ENCODE peak calls at places on chromosome 20, in eight cellular contexts. E is PC-3, P is aorta, Q is adrenal gland, V is mesendoderm, H is SK-N-SH, S is BE2C, N is cardiac muscle cell. Y is an unnamed sample.

GRCh38 chr20:1296922-1297321 is 30.8 kb downstream of the SNPH start:
- DNase-seq in E (no peak), P (no peak), Q (no peak), V (no peak), H (no peak), S (no peak), N (no peak), Y (no peak)

GRCh38 chr20:52004720-52005119 is 186.9 kb downstream of the ZFP64 start:
- DNase-seq in E (no peak), P (no peak), Q (no peak), V (no peak), H (no peak), S (no peak), N (peak; percentile 88), Y (no peak)

GRCh38 chr20:25608774-25609173 is 15.0 kb downstream of the NANP start:
- DNase-seq in E (no peak), P (no peak), Q (no peak), V (no peak), H (no peak), S (no peak), N (no peak), Y (no peak)

GRCh38 chr20:760751-761417 is 7.4 kb downstream of the SLC52A3 start:
- DNase-seq in E (no peak), P (peak; percentile 49), Q (no peak), V (peak; percentile 73), H (peak; percentile 78), S (peak; percentile 30), N (peak; percentile 42), Y (peak; percentile 21)

GRCh38 chr20:50744143-50744792 is 12.9 kb downstream of the PARD6B start:
- DNase-seq in E (peak; percentile 92), P (peak; percentile 71), Q (peak; percentile 85), V (peak; percentile 95), H (peak; percentile 64), S (peak; percentile 75), N (peak; percentile 93), Y (peak; percentile 84)

GRCh38 chr20:57792386-57793095 is 82.7 kb upstream of the PMEPA1 start:
- DNase-seq in E (peak; percentile 86), P (no peak), Q (no peak), V (no peak), H (no peak), S (no peak), N (no peak), Y (peak; percentile 10)

GRCh38 chr20:362271-363254 is 15.7 kb downstream of the NRSN2 start:
- DNase-seq in E (peak; percentile 99), P (peak; percentile 94), Q (peak; percentile 98), V (peak; percentile 61), H (peak; percentile 74), S (peak; percentile 84), N (peak; percentile 95), Y (peak; percentile 89)

GRCh38 chr20:2834401-2834800 is 6.1 kb downstream of the PCED1A start:
- DNase-seq in E (no peak), P (no peak), Q (no peak), V (no peak), H (no peak), S (no peak), N (no peak), Y (no peak)

GRCh38 chr20:63129991-63130653 is 85.8 kb downstream of the YTHDF1 start:
- DNase-seq in E (no peak), P (peak; percentile 8), Q (peak; percentile 3), V (peak; percentile 7), H (no peak), S (no peak), N (peak; percentile 3), Y (no peak)

GRCh38 chr20:57326667-57327455 is 2.7 kb upstream of the SPO11 start:
- DNase-seq in E (peak; percentile 95), P (no peak), Q (no peak), V (peak; percentile 81), H (no peak), S (no peak), N (no peak), Y (peak; percentile 93)

GRCh38 chr20:62921119-62921687 is 5.1 kb downstream of the DIDO1 start:
- DNase-seq in E (peak; percentile 63), P (no peak), Q (peak; percentile 78), V (peak; percentile 92), H (peak; percentile 81), S (peak; percentile 83), N (peak; percentile 61), Y (peak; percentile 64)

GRCh38 chr20:42406826-42407225 is 782.9 kb downstream of the PTPRT start:
- DNase-seq in E (no peak), P (no peak), Q (no peak), V (no peak), H (no peak), S (no peak), N (no peak), Y (no peak)

GRCh38 chr20:2578430-2579192 is 42.2 kb downstream of the TMC2 start:
- DNase-seq in E (no peak), P (no peak), Q (no peak), V (peak; percentile 43), H (no peak), S (peak; percentile 32), N (no peak), Y (no peak)

GRCh38 chr20:23508896-23509579 is 18.1 kb downstream of the CST8 start:
- DNase-seq in E (no peak), P (no peak), Q (no peak), V (no peak), H (no peak), S (no peak), N (no peak), Y (no peak)

GRCh38 chr20:54209216-54209813 is 1.4 kb downstream of the PFDN4 start:
- DNase-seq in E (no peak), P (no peak), Q (no peak), V (peak; percentile 42), H (no peak), S (no peak), N (no peak), Y (no peak)

GRCh38 chr20:21707999-21708737 is 2.7 kb downstream of the PAX1 start:
- DNase-seq in E (no peak), P (no peak), Q (no peak), V (no peak), H (no peak), S (no peak), N (no peak), Y (no peak)

GRCh38 chr20:24077145-24077544 is 88.6 kb upstream of the GGTLC1 start:
- DNase-seq in E (no peak), P (no peak), Q (no peak), V (no peak), H (no peak), S (no peak), N (no peak), Y (no peak)

GRCh38 chr20:32249030-32249738 is 28.3 kb upstream of the KIF3B start:
- DNase-seq in E (no peak), P (no peak), Q (no peak), V (no peak), H (no peak), S (no peak), N (no peak), Y (no peak)

GRCh38 chr20:37737806-37738442 is 44.1 kb downstream of the CTNNBL1 start:
- DNase-seq in E (no peak), P (no peak), Q (no peak), V (no peak), H (no peak), S (no peak), N (peak; percentile 60), Y (no peak)

GRCh38 chr20:62924567-62925419 is 1.5 kb downstream of the DIDO1 start:
- DNase-seq in E (peak; percentile 47), P (no peak), Q (peak; percentile 52), V (no peak), H (peak; percentile 30), S (no peak), N (peak; percentile 39), Y (peak; percentile 91)

GRCh38 chr20:46101957-46102356 is 12.2 kb upstream of the NCOA5 start:
- DNase-seq in E (no peak), P (no peak), Q (no peak), V (no peak), H (no peak), S (no peak), N (no peak), Y (no peak)

GRCh38 chr20:46104262-46104661 is 13.9 kb upstream of the CD40 start:
- DNase-seq in E (no peak), P (no peak), Q (no peak), V (no peak), H (no peak), S (no peak), N (no peak), Y (no peak)

GRCh38 chr20:46102940-46103339 is 13.2 kb upstream of the NCOA5 start:
- DNase-seq in E (no peak), P (no peak), Q (no peak), V (no peak), H (no peak), S (no peak), N (no peak), Y (no peak)

GRCh38 chr20:46099491-46100287 is 9.9 kb upstream of the NCOA5 start:
- DNase-seq in E (no peak), P (peak; percentile 66), Q (no peak), V (peak; percentile 49), H (no peak), S (no peak), N (peak; percentile 23), Y (no peak)
- H3K4me3 ChIP-seq in E (no peak overlapping the region), P (no peak overlapping the region), Q (no peak overlapping the region), V (no peak overlapping the region), H (no peak overlapping the region), S (no peak overlapping the region), N (no peak overlapping the region), Y (no peak overlapping the region)

DNA sequence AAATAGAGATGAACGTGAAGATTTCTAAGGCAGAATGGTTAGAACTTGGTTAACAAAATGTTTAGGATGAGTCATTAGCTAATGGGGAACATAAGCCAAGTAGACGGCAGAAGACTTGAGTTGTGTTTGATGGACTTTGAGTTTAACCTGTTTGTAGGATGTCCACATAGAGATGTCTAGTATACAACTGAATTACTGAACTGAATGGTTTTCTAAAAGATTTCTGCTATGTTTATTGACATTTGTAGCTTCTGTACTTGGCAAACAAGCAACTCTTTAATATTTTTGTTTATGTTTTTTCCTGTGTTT is 54.5 kb upstream of the DYNLRB1 start:
- DNase-seq in E (peak; percentile 8), P (no peak), Q (no peak), V (no peak), H (no peak), S (no peak), N (no peak), Y (no peak)
- H3K36me3 ChIP-seq in E (peaks cover 49% of the 10 kb centered on the region), P (peaks cover 5% of the 10 kb centered on the region), Q (peaks cover 47% of the 10 kb centered on the region), V (peaks cover 5% of the 10 kb centered on the region), H (peaks cover 39% of the 10 kb centered on the region), S (peaks cover 56% of the 10 kb centered on the region), N (peaks cover 40% of the 10 kb centered on the region), Y (peaks cover 10% of the 10 kb centered on the region)

DNA sequence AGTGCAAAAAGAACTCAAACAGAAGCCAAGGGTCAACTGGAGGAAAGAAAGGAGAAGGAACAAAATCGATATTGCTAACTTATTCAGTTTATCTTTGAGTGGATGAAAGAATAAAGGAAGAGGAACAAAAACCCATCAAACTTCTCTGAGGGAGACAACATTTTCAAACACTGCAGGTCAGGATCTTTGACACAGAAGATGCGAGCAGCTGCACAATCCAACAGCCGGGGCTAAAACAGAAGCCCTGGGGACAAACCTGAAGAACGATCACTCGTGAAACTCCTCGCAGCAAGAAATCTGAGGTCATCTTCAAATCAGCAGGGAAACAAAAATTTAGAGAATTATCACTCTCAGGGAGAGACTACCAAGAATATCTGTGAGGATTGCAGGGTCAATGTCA is 14.2 kb downstream of the SLC23A2 start:
- DNase-seq in E (no peak), P (no peak), Q (no peak), V (no peak), H (no peak), S (no peak), N (no peak), Y (no peak)
- H3K4me3 ChIP-seq in E (no peak overlapping the region), P (no peak overlapping the region), Q (no peak overlapping the region), V (no peak overlapping the region), H (no peak overlapping the region), S (no peak overlapping the region), N (no peak overlapping the region), Y (no peak overlapping the region)

GRCh38 chr20:35001596-35002362 is 46.1 kb downstream of the MYH7B start:
- DNase-seq in E (no peak), P (no peak), Q (no peak), V (no peak), H (peak; percentile 55), S (no peak), N (no peak), Y (no peak)
- H3K36me3 ChIP-seq in E (peaks cover 34% of the 10 kb centered on the region), P (peaks cover 26% of the 10 kb centered on the region), Q (peaks cover 89% of the 10 kb centered on the region), V (peaks cover 14% of the 10 kb centered on the region), H (peaks cover 86% of the 10 kb centered on the region), S (peaks cover 57% of the 10 kb centered on the region), N (peaks cover 69% of the 10 kb centered on the region), Y (peaks cover 37% of the 10 kb centered on the region)

Y was measured in bronchial epithelial cell.